ENCODE peak calls at places on chromosomes 2 and 18, in five cellular contexts. E, I, Z, N and T are unnamed samples.

GRCh38 chr2:223416826-223417610 is 185.1 kb downstream of the SCG2 start:
- DNase-seq in Z (no peak), E (no peak), N (no peak), I (peak; percentile 30), T (no peak)

GRCh38 chr2:85673736-85674375 is 5.9 kb upstream of the SFTPB start:
- DNase-seq in E (no peak), N (no peak), Z (no peak), I (no peak), T (no peak)

GRCh38 chr2:168468354-168468753 is 12.3 kb downstream of the CERS6 start:
- DNase-seq in I (no peak), N (no peak), Z (no peak), E (no peak), T (no peak)

GRCh38 chr2:202122975-202123765 is 50.1 kb downstream of the KIAA2012 start:
- DNase-seq in N (no peak), I (no peak), Z (no peak), E (no peak), T (peak; percentile 35)

GRCh38 chr2:240219208-240219890 is 78.9 kb upstream of the OTOS start:
- DNase-seq in I (no peak), N (no peak), E (no peak), Z (no peak), T (no peak)

GRCh38 chr2:86747708-86748627 is 27.9 kb downstream of the RMND5A start:
- DNase-seq in E (no peak), Z (no peak), I (no peak), N (peak; percentile 67), T (no peak)

GRCh38 chr2:39416172-39416571 is 20.9 kb downstream of the MAP4K3 start:
- DNase-seq in I (no peak), N (no peak), Z (no peak), E (no peak), T (no peak)

GRCh38 chr2:201191132-201191875 is 8.4 kb downstream of the CASP10 start:
- DNase-seq in Z (no peak), I (no peak), E (no peak), N (peak; percentile 34), T (peak; percentile 31)

GRCh38 chr2:69097908-69098655 is 85.1 kb downstream of the ANTXR1 start:
- DNase-seq in N (no peak), E (no peak), Z (no peak), I (no peak), T (peak; percentile 9)

GRCh38 chr2:38613849-38614213 is 11.1 kb upstream of the HNRNPLL start:
- DNase-seq in E (no peak), Z (no peak), I (no peak), N (no peak), T (no peak)

GRCh38 chr2:10810175-10811161 is 2.1 kb downstream of the PDIA6 start:
- DNase-seq in Z (no peak), I (no peak), E (no peak), N (peak; percentile 59), T (no peak)

GRCh38 chr2:170324640-170325046 is 146.7 kb downstream of the MYO3B start:
- DNase-seq in E (no peak), I (no peak), Z (no peak), N (peak; percentile 73), T (peak; percentile 53)

GRCh38 chr2:74514368-74515270 is at the start of gene TLX2:
- DNase-seq in N (no peak), I (no peak), Z (no peak), E (no peak), T (no peak)

GRCh38 chr2:100064165-100064564 is 78.2 kb downstream of the AFF3 start:
- DNase-seq in N (no peak), Z (no peak), E (no peak), I (no peak), T (no peak)

GRCh38 chr18:3261393-3262233 is at the start of gene MYL12B:
- DNase-seq in I (peak; percentile 91), N (peak; percentile 88), E (peak; percentile 11), Z (peak; percentile 78), T (peak; percentile 87)

GRCh38 chr2:42918671-42919335 is 126.4 kb upstream of the HAAO start:
- DNase-seq in E (no peak), Z (no peak), I (no peak), N (no peak), T (no peak)

GRCh38 chr2:42926438-42927333 is 134.3 kb upstream of the HAAO start:
- DNase-seq in Z (no peak), E (no peak), N (no peak), I (no peak), T (no peak)

GRCh38 chr2:70403267-70404053 is 101.6 kb upstream of the FAM136A start:
- DNase-seq in N (no peak), E (no peak), Z (no peak), I (no peak), T (no peak)

GRCh38 chr2:74525717-74526648 is at the start of gene DQX1:
- DNase-seq in I (no peak), E (no peak), Z (no peak), N (peak; percentile 63), T (peak; percentile 84)

GRCh38 chr18:9604348-9604747 is 10.0 kb downstream of the PPP4R1 start:
- DNase-seq in I (no peak), E (no peak), N (no peak), Z (no peak), T (no peak)

GRCh38 chr18:54881229-54881753 is 53.0 kb downstream of the RAB27B start:
- DNase-seq in Z (no peak), N (no peak), I (no peak), E (no peak), T (no peak)